ENCODE peak calls at places on chromosomes 12 and 14, in nine cellular contexts. One of them, this sample, is unnamed.

GRCh38 chr12:76706099-76706498 is 57.8 kb upstream of the ZDHHC17 start:
- DNase-seq in astrocyte: peak; percentile 27
- DNase-seq in GM12878: no peak
- DNase-seq in mucosa of descending colon: no peak
- DNase-seq in heart right ventricle: no peak
- DNase-seq in lower lobe of right lung: no peak
- DNase-seq in fibroblast of mammary gland: peak; percentile 14
- DNase-seq in cardiac fibroblast: peak; percentile 16
- DNase-seq in cardiac muscle cell: peak; percentile 40
- DNase-seq in this sample: no peak

GRCh38 chr14:74867673-74868072 is 8.3 kb downstream of the PROX2 start:
- DNase-seq in astrocyte: peak; percentile 51
- DNase-seq in GM12878: no peak
- DNase-seq in mucosa of descending colon: peak; percentile 34
- DNase-seq in heart right ventricle: no peak
- DNase-seq in lower lobe of right lung: no peak
- DNase-seq in fibroblast of mammary gland: no peak
- DNase-seq in cardiac fibroblast: peak; percentile 78
- DNase-seq in cardiac muscle cell: peak; percentile 72
- DNase-seq in this sample: no peak

GRCh38 chr14:66105819-66106218 is 380.4 kb upstream of the CCDC196 start:
- DNase-seq in astrocyte: peak; percentile 46
- DNase-seq in GM12878: no peak
- DNase-seq in mucosa of descending colon: no peak
- DNase-seq in heart right ventricle: no peak
- DNase-seq in lower lobe of right lung: no peak
- DNase-seq in fibroblast of mammary gland: peak; percentile 56
- DNase-seq in cardiac fibroblast: peak; percentile 59
- DNase-seq in cardiac muscle cell: peak; percentile 58
- DNase-seq in this sample: peak; percentile 13

GRCh38 chr12:109387425-109388166 is 39.9 kb downstream of the MYO1H start:
- DNase-seq in astrocyte: no peak
- DNase-seq in GM12878: no peak
- DNase-seq in mucosa of descending colon: peak; percentile 21
- DNase-seq in heart right ventricle: no peak
- DNase-seq in lower lobe of right lung: no peak
- DNase-seq in fibroblast of mammary gland: peak; percentile 40
- DNase-seq in cardiac fibroblast: peak; percentile 42
- DNase-seq in cardiac muscle cell: peak; percentile 39
- DNase-seq in this sample: no peak

GRCh38 chr14:84785997-84786396 is 743.9 kb upstream of the FLRT2 start:
- DNase-seq in astrocyte: peak; percentile 9
- DNase-seq in GM12878: no peak
- DNase-seq in mucosa of descending colon: no peak
- DNase-seq in heart right ventricle: no peak
- DNase-seq in lower lobe of right lung: no peak
- DNase-seq in fibroblast of mammary gland: no peak
- DNase-seq in cardiac fibroblast: no peak
- DNase-seq in cardiac muscle cell: no peak
- DNase-seq in this sample: no peak

GRCh38 chr12:123571343-123571813 is 13.0 kb upstream of the TMED2 start:
- DNase-seq in astrocyte: peak; percentile 59
- DNase-seq in GM12878: no peak
- DNase-seq in mucosa of descending colon: peak; percentile 25
- DNase-seq in heart right ventricle: peak; percentile 31
- DNase-seq in lower lobe of right lung: peak; percentile 55
- DNase-seq in fibroblast of mammary gland: peak; percentile 98
- DNase-seq in cardiac fibroblast: peak; percentile 91
- DNase-seq in cardiac muscle cell: peak; percentile 92
- DNase-seq in this sample: peak; percentile 68

GRCh38 chr12:93442411-93443340 is 929 bp upstream of the UBE2N start:
- DNase-seq in astrocyte: no peak
- DNase-seq in GM12878: no peak
- DNase-seq in mucosa of descending colon: peak; percentile 18
- DNase-seq in heart right ventricle: no peak
- DNase-seq in lower lobe of right lung: no peak
- DNase-seq in fibroblast of mammary gland: peak; percentile 16
- DNase-seq in cardiac fibroblast: no peak
- DNase-seq in cardiac muscle cell: no peak
- DNase-seq in this sample: no peak

GRCh38 chr12:127290251-127290650 is 976.7 kb upstream of the TMEM132C start:
- DNase-seq in astrocyte: no peak
- DNase-seq in GM12878: no peak
- DNase-seq in mucosa of descending colon: no peak
- DNase-seq in heart right ventricle: no peak
- DNase-seq in lower lobe of right lung: no peak
- DNase-seq in fibroblast of mammary gland: no peak
- DNase-seq in cardiac fibroblast: no peak
- DNase-seq in cardiac muscle cell: no peak
- DNase-seq in this sample: no peak

GRCh38 chr12:6116481-6117021 is 7.9 kb downstream of the VWF start:
- DNase-seq in astrocyte: peak; percentile 93
- DNase-seq in GM12878: no peak
- DNase-seq in mucosa of descending colon: no peak
- DNase-seq in heart right ventricle: peak; percentile 47
- DNase-seq in lower lobe of right lung: no peak
- DNase-seq in fibroblast of mammary gland: no peak
- DNase-seq in cardiac fibroblast: peak; percentile 79
- DNase-seq in cardiac muscle cell: peak; percentile 73
- DNase-seq in this sample: no peak

GRCh38 chr12:30138483-30138882 is 354.7 kb upstream of the TMTC1 start:
- DNase-seq in astrocyte: peak; percentile 57
- DNase-seq in GM12878: no peak
- DNase-seq in mucosa of descending colon: no peak
- DNase-seq in heart right ventricle: no peak
- DNase-seq in lower lobe of right lung: no peak
- DNase-seq in fibroblast of mammary gland: no peak
- DNase-seq in cardiac fibroblast: peak; percentile 48
- DNase-seq in cardiac muscle cell: peak; percentile 65
- DNase-seq in this sample: no peak

GRCh38 chr12:121295746-121296617 is 527 bp downstream of the CAMKK2 start:
- DNase-seq in astrocyte: no peak
- DNase-seq in GM12878: no peak
- DNase-seq in mucosa of descending colon: peak; percentile 55
- DNase-seq in heart right ventricle: no peak
- DNase-seq in lower lobe of right lung: peak; percentile 66
- DNase-seq in fibroblast of mammary gland: no peak
- DNase-seq in cardiac fibroblast: peak; percentile 11
- DNase-seq in cardiac muscle cell: peak; percentile 15
- DNase-seq in this sample: no peak

GRCh38 chr12:104460041-104460757 is 3.5 kb downstream of the CHST11 start:
- DNase-seq in astrocyte: no peak
- DNase-seq in GM12878: no peak
- DNase-seq in mucosa of descending colon: no peak
- DNase-seq in heart right ventricle: no peak
- DNase-seq in lower lobe of right lung: no peak
- DNase-seq in fibroblast of mammary gland: no peak
- DNase-seq in cardiac fibroblast: no peak
- DNase-seq in cardiac muscle cell: no peak
- DNase-seq in this sample: no peak

GRCh38 chr12:104462931-104463339 is 6.2 kb downstream of the CHST11 start:
- DNase-seq in astrocyte: no peak
- DNase-seq in GM12878: peak; percentile 88
- DNase-seq in mucosa of descending colon: no peak
- DNase-seq in heart right ventricle: no peak
- DNase-seq in lower lobe of right lung: no peak
- DNase-seq in fibroblast of mammary gland: no peak
- DNase-seq in cardiac fibroblast: peak; percentile 43
- DNase-seq in cardiac muscle cell: no peak
- DNase-seq in this sample: no peak

GRCh38 chr12:104462325-104462724 is 5.6 kb downstream of the CHST11 start:
- DNase-seq in astrocyte: no peak
- DNase-seq in GM12878: no peak
- DNase-seq in mucosa of descending colon: no peak
- DNase-seq in heart right ventricle: no peak
- DNase-seq in lower lobe of right lung: no peak
- DNase-seq in fibroblast of mammary gland: no peak
- DNase-seq in cardiac fibroblast: no peak
- DNase-seq in cardiac muscle cell: no peak
- DNase-seq in this sample: no peak

GRCh38 chr12:104459556-104459909 is 2.8 kb downstream of the CHST11 start:
- DNase-seq in astrocyte: no peak
- DNase-seq in GM12878: no peak
- DNase-seq in mucosa of descending colon: no peak
- DNase-seq in heart right ventricle: no peak
- DNase-seq in lower lobe of right lung: no peak
- DNase-seq in fibroblast of mammary gland: no peak
- DNase-seq in cardiac fibroblast: no peak
- DNase-seq in cardiac muscle cell: no peak
- DNase-seq in this sample: no peak

DNA sequence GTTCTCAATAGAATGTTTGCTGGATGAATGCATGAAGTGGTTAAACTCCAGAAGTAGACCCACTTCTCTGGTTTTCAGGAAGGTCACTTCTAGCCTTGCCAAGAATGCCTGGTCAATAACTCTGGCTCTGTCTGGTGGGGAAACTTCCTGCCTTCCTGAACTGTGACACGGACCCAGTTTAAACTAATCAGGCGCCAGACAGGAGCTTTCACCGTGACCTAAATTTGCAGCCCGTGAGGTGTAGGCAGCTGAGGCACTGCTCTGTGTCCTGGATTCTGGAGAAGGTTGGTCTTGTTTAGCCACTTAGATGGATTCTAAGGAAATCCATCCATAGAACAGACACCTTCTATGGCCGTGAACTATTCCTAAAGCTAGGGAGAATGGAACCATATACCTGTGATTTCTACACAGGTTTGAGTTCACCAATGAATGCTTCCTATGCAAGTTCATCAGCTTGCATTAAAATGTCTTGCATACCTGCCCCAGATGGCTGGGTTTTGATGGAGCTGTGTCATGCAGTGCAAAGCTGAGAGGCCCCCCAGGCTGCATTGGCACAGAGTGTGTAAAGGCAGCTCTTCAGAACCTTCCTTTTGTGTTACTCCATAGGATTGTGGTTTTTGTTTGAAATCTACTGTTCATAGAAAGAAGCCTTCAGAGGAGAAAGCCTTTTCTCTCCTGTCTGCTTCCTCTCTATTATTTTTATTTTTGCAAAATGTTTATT is 4.4 kb downstream of the CHST11 start:
- DNase-seq in astrocyte: no peak
- DNase-seq in GM12878: no peak
- DNase-seq in mucosa of descending colon: no peak
- DNase-seq in heart right ventricle: no peak
- DNase-seq in lower lobe of right lung: no peak
- DNase-seq in fibroblast of mammary gland: no peak
- DNase-seq in cardiac fibroblast: no peak
- DNase-seq in cardiac muscle cell: no peak
- DNase-seq in this sample: no peak
- H3K4me3 ChIP-seq in astrocyte: no peak overlapping the region
- H3K4me3 ChIP-seq in GM12878: peak overlapping the region; percentile 100
- H3K4me3 ChIP-seq in mucosa of descending colon: no peak overlapping the region
- H3K4me3 ChIP-seq in heart right ventricle: no peak overlapping the region
- H3K4me3 ChIP-seq in lower lobe of right lung: no peak overlapping the region
- H3K4me3 ChIP-seq in fibroblast of mammary gland: no peak overlapping the region
- H3K4me3 ChIP-seq in cardiac fibroblast: no peak overlapping the region
- H3K4me3 ChIP-seq in cardiac muscle cell: no peak overlapping the region
- H3K4me3 ChIP-seq in this sample: no peak overlapping the region

DNA sequence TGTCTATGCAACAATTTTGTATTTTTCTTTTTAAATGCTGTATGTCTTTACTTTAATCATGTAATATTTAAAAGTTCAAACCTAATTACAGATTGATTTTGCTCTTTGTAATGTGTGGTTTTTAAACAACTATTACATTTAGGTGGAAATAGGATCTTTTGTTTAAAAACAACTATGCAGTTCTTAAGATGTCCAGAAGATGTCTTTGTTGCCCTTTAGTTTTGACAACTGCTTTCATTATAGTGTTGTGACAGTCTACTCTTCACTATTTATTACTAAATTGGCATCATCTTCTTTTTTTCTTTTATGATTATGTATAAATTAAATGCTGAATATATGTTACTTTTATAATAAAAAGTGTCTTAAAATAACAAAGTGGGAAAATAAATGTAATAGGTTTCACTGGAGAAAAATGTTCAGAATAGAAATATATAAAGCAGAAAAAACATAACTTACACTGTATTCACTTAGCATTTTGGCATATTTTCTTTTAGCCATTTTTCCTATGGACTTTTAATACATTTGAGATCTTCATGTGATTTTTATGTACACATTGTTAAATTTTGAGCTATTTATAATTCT is 27.1 kb upstream of the PCNX4 start:
- DNase-seq in astrocyte: peak; percentile 16
- DNase-seq in GM12878: peak; percentile 15
- DNase-seq in mucosa of descending colon: no peak
- DNase-seq in heart right ventricle: no peak
- DNase-seq in lower lobe of right lung: no peak
- DNase-seq in fibroblast of mammary gland: peak; percentile 60
- DNase-seq in cardiac fibroblast: peak; percentile 64
- DNase-seq in cardiac muscle cell: peak; percentile 63
- DNase-seq in this sample: no peak
- TF ChIP-seq CTCF in astrocyte: peak; percentile 52
- TF ChIP-seq CTCF in GM12878: peak; percentile 41
- TF ChIP-seq CTCF in mucosa of descending colon: peak; percentile 4
- TF ChIP-seq CTCF in heart right ventricle: peak; percentile 62
- TF ChIP-seq CTCF in lower lobe of right lung: peak; percentile 50
- TF ChIP-seq CTCF in fibroblast of mammary gland: peak; percentile 64
- TF ChIP-seq CTCF in cardiac fibroblast: peak; percentile 62
- TF ChIP-seq CTCF in cardiac muscle cell: peak; percentile 67
- TF ChIP-seq CTCF in this sample: peak; percentile 54

DNA sequence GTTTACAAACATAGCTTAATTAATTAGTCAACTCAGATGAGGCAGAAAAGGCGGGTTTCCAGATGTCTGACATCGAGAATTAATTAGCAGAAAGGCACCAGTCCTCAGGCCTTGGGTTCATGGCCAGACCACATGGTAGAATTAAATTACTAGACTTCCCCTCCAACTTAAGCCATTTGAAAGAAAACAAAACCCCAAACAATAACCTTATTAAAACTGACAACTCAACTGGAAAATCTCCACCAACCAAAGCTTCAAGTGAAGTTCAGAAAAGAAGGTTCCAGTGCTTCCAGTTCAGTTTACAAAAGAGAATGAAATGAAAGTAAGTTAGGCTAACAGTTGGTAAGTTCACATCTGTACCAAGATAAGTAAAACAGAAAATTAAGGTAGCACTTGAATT is 349.5 kb downstream of the GRIN2B start:
- DNase-seq in astrocyte: no peak
- DNase-seq in GM12878: peak; percentile 65
- DNase-seq in mucosa of descending colon: no peak
- DNase-seq in heart right ventricle: no peak
- DNase-seq in lower lobe of right lung: no peak
- DNase-seq in fibroblast of mammary gland: no peak
- DNase-seq in cardiac fibroblast: no peak
- DNase-seq in cardiac muscle cell: no peak
- DNase-seq in this sample: no peak
- H3K4me3 ChIP-seq in astrocyte: no peak overlapping the region
- H3K4me3 ChIP-seq in GM12878: no peak overlapping the region
- H3K4me3 ChIP-seq in mucosa of descending colon: no peak overlapping the region
- H3K4me3 ChIP-seq in heart right ventricle: no peak overlapping the region
- H3K4me3 ChIP-seq in lower lobe of right lung: no peak overlapping the region
- H3K4me3 ChIP-seq in fibroblast of mammary gland: no peak overlapping the region
- H3K4me3 ChIP-seq in cardiac fibroblast: no peak overlapping the region
- H3K4me3 ChIP-seq in cardiac muscle cell: no peak overlapping the region
- H3K4me3 ChIP-seq in this sample: no peak overlapping the region

DNA sequence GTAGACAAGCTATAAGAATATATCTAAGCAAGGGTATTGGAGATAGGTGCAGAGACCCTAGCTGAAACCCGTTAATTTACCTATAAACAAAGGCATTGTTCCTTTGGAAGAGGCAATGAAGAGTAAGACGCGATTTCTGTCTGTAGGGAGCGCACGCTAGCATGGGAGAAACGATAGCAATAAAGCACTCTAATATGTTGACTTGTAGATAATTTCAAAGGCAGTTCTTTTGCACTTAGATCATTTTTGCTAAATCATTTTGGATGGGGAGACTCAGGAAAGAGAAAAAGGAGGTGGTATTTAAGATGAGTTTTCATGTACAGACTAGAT is 648 bp downstream of the CCDC77 start:
- DNase-seq in astrocyte: peak; percentile 9
- DNase-seq in GM12878: no peak
- DNase-seq in mucosa of descending colon: no peak
- DNase-seq in heart right ventricle: no peak
- DNase-seq in lower lobe of right lung: no peak
- DNase-seq in fibroblast of mammary gland: peak; percentile 47
- DNase-seq in cardiac fibroblast: peak; percentile 41
- DNase-seq in cardiac muscle cell: peak; percentile 45
- DNase-seq in this sample: no peak
- TF ChIP-seq CTCF in astrocyte: peak; percentile 33
- TF ChIP-seq CTCF in GM12878: no peak
- TF ChIP-seq CTCF in mucosa of descending colon: no peak
- TF ChIP-seq CTCF in heart right ventricle: no peak
- TF ChIP-seq CTCF in lower lobe of right lung: no peak
- TF ChIP-seq CTCF in fibroblast of mammary gland: peak; percentile 51
- TF ChIP-seq CTCF in cardiac fibroblast: peak; percentile 33
- TF ChIP-seq CTCF in cardiac muscle cell: peak; percentile 40
- TF ChIP-seq CTCF in this sample: peak; percentile 25

This sample was measured in AG09309.